ENCODE peak calls at places on chromosomes 5 and 9, in five cellular contexts. H is IMR-90; G is effector memory CD4-positive, alpha-beta T cell; N is iPS DF 6.9; X is heart left ventricle. U is an unnamed sample.

GRCh38 chr5:128328479-128328878 is 209.6 kb downstream of the FBN2 start:
- DNase-seq in H (no peak), G (no peak), N (no peak), X (no peak), U (no peak)

GRCh38 chr5:28398185-28398584 is 1359.8 kb upstream of the CDH9 start:
- DNase-seq in H (no peak), G (no peak), N (no peak), X (no peak), U (no peak)

GRCh38 chr5:41788800-41789395 is 81.3 kb downstream of the OXCT1 start:
- DNase-seq in H (peak; percentile 74), G (no peak), N (no peak), X (no peak), U (no peak)

GRCh38 chr5:181189962-181190710 is 14.9 kb downstream of the TRIM7 start:
- DNase-seq in H (no peak), G (peak; percentile 24), N (no peak), X (peak; percentile 39), U (peak; percentile 48)

GRCh38 chr5:4511996-4512656 is 628.0 kb upstream of the ADAMTS16 start:
- DNase-seq in H (no peak), G (no peak), N (peak; percentile 25), X (peak; percentile 43), U (no peak)

GRCh38 chr5:141637693-141638419 is 1.1 kb downstream of the RELL2 start:
- DNase-seq in H (peak; percentile 37), G (peak; percentile 36), N (no peak), X (peak; percentile 65), U (peak; percentile 66)

GRCh38 chr9:4084440-4084818 is 215.4 kb downstream of the GLIS3 start:
- DNase-seq in H (peak; percentile 90), G (no peak), N (no peak), X (peak; percentile 50), U (peak; percentile 22)

GRCh38 chr5:151417712-151418111 is 29.7 kb upstream of the SLC36A1 start:
- DNase-seq in H (no peak), G (no peak), N (no peak), X (no peak), U (no peak)

GRCh38 chr5:61519728-61520277 is 187.7 kb downstream of the ZSWIM6 start:
- DNase-seq in H (no peak), G (no peak), N (no peak), X (no peak), U (no peak)

GRCh38 chr9:105341784-105342183 is 97.3 kb downstream of the SLC44A1 start:
- DNase-seq in H (peak; percentile 56), G (no peak), N (no peak), X (no peak), U (no peak)

GRCh38 chr9:82797539-82797938 is 265.4 kb downstream of the RASEF start:
- DNase-seq in H (no peak), G (no peak), N (no peak), X (peak; percentile 75), U (peak; percentile 29)

GRCh38 chr5:80242849-80243248 is 13.0 kb downstream of the SERINC5 start:
- DNase-seq in H (no peak), G (no peak), N (no peak), X (no peak), U (no peak)

GRCh38 chr5:80245986-80246781 is 9.7 kb downstream of the SERINC5 start:
- DNase-seq in H (peak; percentile 57), G (no peak), N (no peak), X (no peak), U (no peak)

GRCh38 chr5:80246995-80247729 is 8.7 kb downstream of the SERINC5 start:
- DNase-seq in H (peak; percentile 91), G (peak; percentile 30), N (no peak), X (peak; percentile 50), U (peak; percentile 73)

GRCh38 chr5:80240368-80240986 is 15.4 kb downstream of the SERINC5 start:
- DNase-seq in H (no peak), G (no peak), N (no peak), X (no peak), U (no peak)

GRCh38 chr5:80243567-80243966 is 12.3 kb downstream of the SERINC5 start:
- DNase-seq in H (no peak), G (no peak), N (no peak), X (no peak), U (no peak)
- H3K9me3 ChIP-seq in H (no peaks in the 10 kb centered on the region), G (peaks cover 3% of the 10 kb centered on the region), N (no peaks in the 10 kb centered on the region), X (no peaks in the 10 kb centered on the region), U (peaks cover 5% of the 10 kb centered on the region)

GRCh38 chr5:178785999-178786398 is 55.5 kb upstream of the ZNF354A start:
- DNase-seq in H (no peak), G (no peak), N (no peak), X (no peak), U (no peak)
- H3K9me3 ChIP-seq in H (peaks cover 52% of the 10 kb centered on the region), G (no peaks in the 10 kb centered on the region), N (no peaks in the 10 kb centered on the region), X (no peaks in the 10 kb centered on the region), U (no peaks in the 10 kb centered on the region)

GRCh38 chr5:178360926-178361235 is 128.3 kb upstream of the PHYKPL start:
- DNase-seq in H (no peak), G (no peak), N (no peak), X (no peak), U (no peak)

GRCh38 chr5:178360231-178360925 is 127.8 kb upstream of the PHYKPL start:
- DNase-seq in H (no peak), G (no peak), N (no peak), X (no peak), U (no peak)

GRCh38 chr5:178363501-178364325 is 131.1 kb upstream of the PHYKPL start:
- DNase-seq in H (no peak), G (no peak), N (no peak), X (no peak), U (no peak)

GRCh38 chr5:178359738-178360137 is 127.1 kb upstream of the PHYKPL start:
- DNase-seq in H (no peak), G (no peak), N (no peak), X (no peak), U (no peak)

GRCh38 chr5:178361657-178362445 is 129.2 kb upstream of the PHYKPL start:
- DNase-seq in H (no peak), G (no peak), N (no peak), X (no peak), U (no peak)
- H3K9me3 ChIP-seq in H (peaks cover 30% of the 10 kb centered on the region), G (no peaks in the 10 kb centered on the region), N (no peaks in the 10 kb centered on the region), X (no peaks in the 10 kb centered on the region), U (no peaks in the 10 kb centered on the region)

GRCh38 chr9:135644631-135645218 is 5.4 kb upstream of the GLT6D1 start:
- DNase-seq in H (no peak), G (no peak), N (no peak), X (no peak), U (no peak)

GRCh38 chr9:135649508-135649907 is 10.2 kb upstream of the GLT6D1 start:
- DNase-seq in H (no peak), G (no peak), N (no peak), X (no peak), U (no peak)

GRCh38 chr9:135648494-135649410 is 9.4 kb upstream of the GLT6D1 start:
- DNase-seq in H (no peak), G (no peak), N (no peak), X (no peak), U (no peak)

GRCh38 chr9:135650408-135650807 is 11.1 kb upstream of the GLT6D1 start:
- DNase-seq in H (no peak), G (no peak), N (no peak), X (no peak), U (no peak)

GRCh38 chr9:135647897-135648296 is 8.6 kb upstream of the GLT6D1 start:
- DNase-seq in H (no peak), G (no peak), N (no peak), X (no peak), U (no peak)
- H3K9me3 ChIP-seq in H (peaks cover 23% of the 10 kb centered on the region), G (peaks cover 18% of the 10 kb centered on the region), N (peaks cover 9% of the 10 kb centered on the region), X (peaks cover 29% of the 10 kb centered on the region), U (peaks cover 37% of the 10 kb centered on the region)

DNA sequence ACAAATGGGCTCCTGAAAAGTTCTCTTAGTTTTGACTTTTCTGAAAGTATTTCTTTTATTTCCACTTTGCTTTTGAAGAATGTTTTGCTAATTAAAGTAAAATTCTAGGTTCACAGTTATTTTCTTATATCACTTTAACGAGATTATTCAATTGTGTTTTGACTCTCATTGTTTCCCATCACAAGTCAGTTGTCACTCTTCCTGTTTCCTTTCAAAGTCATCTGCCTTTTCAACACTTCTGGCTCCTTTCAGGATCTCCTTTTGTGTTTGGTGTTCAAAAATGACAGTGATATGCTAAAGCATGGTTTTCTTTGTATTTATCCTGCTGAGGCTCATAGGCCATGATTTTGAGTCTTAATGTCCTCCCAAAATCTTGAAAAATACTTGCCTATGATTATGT is 235.4 kb upstream of the TAS2R1 start:
- DNase-seq in H (no peak), G (no peak), N (no peak), X (no peak), U (no peak)
- H3K9me3 ChIP-seq in H (peaks cover 18% of the 10 kb centered on the region), G (peaks cover 5% of the 10 kb centered on the region), N (peaks cover 2% of the 10 kb centered on the region), X (peaks cover 12% of the 10 kb centered on the region), U (peaks cover 10% of the 10 kb centered on the region)

GRCh38 chr9:102185371-102185770 is 446.9 kb upstream of the GRIN3A start:
- DNase-seq in H (no peak), G (no peak), N (no peak), X (peak; percentile 36), U (no peak)
- H3K9me3 ChIP-seq in H (no peaks in the 10 kb centered on the region), G (no peaks in the 10 kb centered on the region), N (peaks cover 4% of the 10 kb centered on the region), X (no peaks in the 10 kb centered on the region), U (no peaks in the 10 kb centered on the region)

DNA sequence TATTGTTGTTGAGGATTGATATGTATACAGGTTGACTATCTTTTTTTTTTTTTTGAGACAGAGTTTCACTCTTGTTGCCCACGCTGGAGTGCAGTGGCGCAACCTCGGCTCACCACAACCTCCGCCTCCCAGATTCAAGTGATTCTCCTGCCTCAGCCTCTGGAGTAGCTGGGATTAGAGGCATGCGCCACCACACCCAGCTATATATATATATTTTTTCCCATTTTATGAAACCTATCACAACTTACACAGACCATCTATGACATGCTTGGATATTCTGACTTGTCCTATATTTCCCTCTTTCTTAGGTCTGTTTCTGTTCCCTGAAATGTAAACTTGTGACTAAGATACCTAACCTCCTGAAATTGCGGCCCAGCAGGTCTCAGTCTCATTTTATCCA is 5.0 kb downstream of the CD14 start:
- DNase-seq in H (no peak), G (no peak), N (no peak), X (no peak), U (no peak)
- H3K9me3 ChIP-seq in H (no peaks in the 10 kb centered on the region), G (no peaks in the 10 kb centered on the region), N (no peaks in the 10 kb centered on the region), X (no peaks in the 10 kb centered on the region), U (no peaks in the 10 kb centered on the region)

DNA sequence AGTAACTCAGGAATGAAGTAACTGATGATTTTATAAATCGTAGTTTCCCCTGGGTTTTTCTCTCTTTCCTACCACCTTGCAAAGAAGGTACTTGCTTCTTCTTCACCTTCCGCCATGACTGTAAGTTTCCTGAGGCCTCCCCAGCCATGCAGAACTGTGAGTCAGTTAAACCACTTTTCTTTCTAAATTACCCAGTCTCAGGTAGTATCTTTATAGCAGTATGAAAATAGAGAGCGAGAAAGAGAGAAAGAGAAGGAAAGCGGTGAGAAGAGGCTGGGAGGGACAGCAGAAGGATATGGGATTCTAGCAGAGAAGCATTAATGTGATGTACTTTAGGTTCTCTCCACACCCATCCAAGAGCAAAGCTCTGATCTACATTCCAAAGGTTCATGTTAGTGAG is 185.1 kb upstream of the PTGER4 start:
- DNase-seq in H (no peak), G (no peak), N (no peak), X (no peak), U (no peak)
- H3K9me3 ChIP-seq in H (no peaks in the 10 kb centered on the region), G (no peaks in the 10 kb centered on the region), N (no peaks in the 10 kb centered on the region), X (no peaks in the 10 kb centered on the region), U (no peaks in the 10 kb centered on the region)